ENCODE peak calls at places on chromosomes 6 and 20, in nine cellular contexts. Y, J, Q, D, T, I, C, Z and E are unnamed samples.

GRCh38 chr6:138972226-138972665 is 15.8 kb downstream of the REPS1 start:
- DNase-seq in Y (no peak), J (no peak), Z (peak), D (no peak), Q (peak), C (peak), I (no peak), T (no peak), E (peak)

GRCh38 chr6:41100871-41101287 is 28.1 kb downstream of the NFYA start:
- DNase-seq in J (no peak), Q (no peak), D (no peak), I (no peak), Z (no peak), Y (no peak), T (no peak), C (no peak), E (no peak)

GRCh38 chr6:10363911-10364310 is 51.0 kb downstream of the TFAP2A start:
- DNase-seq in C (no peak), J (no peak), T (no peak), Z (peak), Y (no peak), D (no peak), Q (no peak), I (no peak), E (no peak)

GRCh38 chr6:26187981-26188635 is 100.9 kb downstream of the HFE start:
- DNase-seq in Y (no peak), Z (peak), C (no peak), D (peak), J (no peak), I (peak), Q (no peak), T (peak), E (no peak)

GRCh38 chr6:137917518-137917917 is 50.5 kb downstream of the TNFAIP3 start:
- DNase-seq in T (no peak), C (no peak), Q (no peak), Y (no peak), J (no peak), I (no peak), Z (no peak), D (no peak), E (no peak)

GRCh38 chr6:145904878-145905277 is 59.3 kb downstream of the SHPRH start:
- DNase-seq in T (peak), Y (no peak), Z (no peak), J (no peak), C (no peak), D (no peak), I (no peak), Q (no peak), E (no peak)

GRCh38 chr6:50271266-50271665 is 221.5 kb upstream of the DEFB112 start:
- DNase-seq in C (peak), J (no peak), Z (no peak), Q (no peak), I (no peak), D (no peak), T (no peak), Y (no peak), E (no peak)

GRCh38 chr6:29967379-29968010 is 25.2 kb downstream of the HLA-A start:
- DNase-seq in J (no peak), Y (no peak), Z (peak), T (no peak), Q (peak), C (peak), D (no peak), I (no peak), E (peak)

GRCh38 chr20:57107208-57107607 is 159.2 kb downstream of the BMP7 start:
- DNase-seq in T (no peak), J (no peak), Q (no peak), D (no peak), Y (no peak), I (no peak), Z (no peak), C (no peak), E (no peak)

GRCh38 chr6:3456794-3457709 is at the start of gene SLC22A23:
- DNase-seq in Y (peak), T (peak), C (peak), D (peak), Z (peak), Q (peak), J (no peak), I (peak), E (peak)

GRCh38 chr6:152301021-152301805 is 335.9 kb downstream of the SYNE1 start:
- DNase-seq in Y (no peak), Z (no peak), C (peak), Q (no peak), T (no peak), J (peak), D (no peak), I (no peak), E (no peak)